ENCODE peak calls at places on chromosomes 5 and 9, in nine cellular contexts. U, P, Y, T, A, I, W, F and H are unnamed samples.

GRCh38 chr9:74800226-74800625 is 87.5 kb downstream of the TRPM6 start:
- DNase-seq in U (no peak), P (no peak), Y (no peak), T (no peak), A (no peak), I (no peak), W (no peak), F (no peak), H (no peak)

GRCh38 chr9:37325778-37326177 is 96.7 kb upstream of the GRHPR start:
- DNase-seq in U (no peak), P (no peak), Y (no peak), T (no peak), A (no peak), I (no peak), W (no peak), F (no peak), H (no peak)

GRCh38 chr9:109989296-109989695 is 209.3 kb downstream of the PALM2AKAP2 start:
- DNase-seq in U (no peak), P (no peak), Y (no peak), T (no peak), A (no peak), I (no peak), W (no peak), F (no peak), H (no peak)

GRCh38 chr5:19910131-19910530 is 77.9 kb downstream of the CDH18 start:
- DNase-seq in U (no peak), P (no peak), Y (no peak), T (no peak), A (no peak), I (no peak), W (no peak), F (no peak), H (no peak)

GRCh38 chr9:124835026-124835501 is 18.2 kb upstream of the WDR38 start:
- DNase-seq in U (peak; percentile 91), P (peak; percentile 46), Y (peak; percentile 52), T (peak; percentile 89), A (peak; percentile 36), I (peak; percentile 89), W (peak; percentile 74), F (peak; percentile 34), H (peak; percentile 72)

GRCh38 chr9:80874276-80874675 is 815.1 kb downstream of the TLE1 start:
- DNase-seq in U (no peak), P (no peak), Y (no peak), T (no peak), A (no peak), I (no peak), W (no peak), F (no peak), H (no peak)

GRCh38 chr5:144092510-144092909 is 77.9 kb downstream of the YIPF5 start:
- DNase-seq in U (no peak), P (peak; percentile 3), Y (no peak), T (no peak), A (no peak), I (no peak), W (no peak), F (no peak), H (no peak)

GRCh38 chr5:154858972-154859950 is 834 bp downstream of the CNOT8 start:
- DNase-seq in U (no peak), P (peak; percentile 22), Y (no peak), T (no peak), A (no peak), I (no peak), W (no peak), F (peak; percentile 31), H (no peak)

GRCh38 chr5:121384359-121384758 is 467.3 kb upstream of the FTMT start:
- DNase-seq in U (no peak), P (no peak), Y (no peak), T (no peak), A (no peak), I (no peak), W (no peak), F (no peak), H (no peak)

GRCh38 chr5:24407486-24407885 is 237.3 kb downstream of the CDH10 start:
- DNase-seq in U (no peak), P (no peak), Y (no peak), T (no peak), A (no peak), I (no peak), W (no peak), F (no peak), H (no peak)

DNA sequence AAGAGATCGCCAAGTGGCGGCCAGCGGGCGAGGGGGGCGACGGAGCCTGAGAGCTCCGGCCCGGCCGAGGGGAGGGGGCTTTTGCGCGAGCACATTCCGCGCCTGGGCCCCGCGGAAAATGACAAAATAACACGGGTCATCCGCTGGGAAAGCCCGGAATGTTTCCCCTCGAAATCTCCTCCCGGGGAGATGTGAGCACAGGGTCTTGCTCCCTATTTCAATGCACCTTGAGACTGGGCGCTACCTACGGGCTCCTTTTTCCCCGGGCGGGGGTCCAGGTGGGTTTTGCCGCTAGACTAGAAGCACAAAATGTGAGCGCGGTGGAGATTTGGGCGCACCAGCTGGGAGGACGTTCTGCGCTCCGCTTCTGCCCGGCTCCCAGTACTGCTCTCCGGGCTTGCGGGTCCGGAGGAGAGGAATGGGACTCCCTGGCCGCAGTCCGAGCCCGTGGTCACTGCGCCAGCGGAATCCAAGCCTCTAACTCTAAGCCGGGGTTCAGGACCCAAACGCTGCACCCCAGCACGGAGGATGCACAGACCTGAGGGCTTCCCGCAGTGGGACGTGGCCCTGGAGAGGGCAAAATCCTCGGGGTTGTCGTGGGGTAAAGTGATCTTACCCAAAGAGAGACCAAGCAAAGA is 2.8 kb upstream of the PRDM12 start:
- DNase-seq in U (peak; percentile 61), P (no peak), Y (no peak), T (no peak), A (no peak), I (no peak), W (no peak), F (no peak), H (no peak)
- TF ChIP-seq EP300 in U (no peak), P (no peak), Y (no peak), T (no peak), A (no peak), I (no peak), W (no peak), F (no peak), H (no peak)

GRCh38 chr5:177426566-177427210 is at the start of gene GRK6:
- DNase-seq in U (peak; percentile 70), P (no peak), Y (peak; percentile 95), T (peak; percentile 81), A (no peak), I (peak; percentile 57), W (no peak), F (peak; percentile 76), H (peak; percentile 74)
- TF ChIP-seq EP300 in U (no peak), P (no peak), Y (no peak), T (no peak), A (no peak), I (no peak), W (no peak), F (no peak), H (no peak)

GRCh38 chr5:158434749-158435148 is 575.8 kb upstream of the CLINT1 start:
- DNase-seq in U (no peak), P (no peak), Y (no peak), T (no peak), A (no peak), I (no peak), W (no peak), F (no peak), H (no peak)

GRCh38 chr5:158429564-158429963 is 570.6 kb upstream of the CLINT1 start:
- DNase-seq in U (no peak), P (no peak), Y (no peak), T (no peak), A (no peak), I (no peak), W (no peak), F (no peak), H (no peak)

GRCh38 chr5:158433634-158434033 is 574.7 kb upstream of the CLINT1 start:
- DNase-seq in U (no peak), P (no peak), Y (no peak), T (no peak), A (no peak), I (no peak), W (no peak), F (no peak), H (no peak)

GRCh38 chr5:158431369-158432029 is 572.6 kb upstream of the CLINT1 start:
- DNase-seq in U (no peak), P (no peak), Y (no peak), T (peak; percentile 71), A (no peak), I (no peak), W (no peak), F (no peak), H (no peak)

DNA sequence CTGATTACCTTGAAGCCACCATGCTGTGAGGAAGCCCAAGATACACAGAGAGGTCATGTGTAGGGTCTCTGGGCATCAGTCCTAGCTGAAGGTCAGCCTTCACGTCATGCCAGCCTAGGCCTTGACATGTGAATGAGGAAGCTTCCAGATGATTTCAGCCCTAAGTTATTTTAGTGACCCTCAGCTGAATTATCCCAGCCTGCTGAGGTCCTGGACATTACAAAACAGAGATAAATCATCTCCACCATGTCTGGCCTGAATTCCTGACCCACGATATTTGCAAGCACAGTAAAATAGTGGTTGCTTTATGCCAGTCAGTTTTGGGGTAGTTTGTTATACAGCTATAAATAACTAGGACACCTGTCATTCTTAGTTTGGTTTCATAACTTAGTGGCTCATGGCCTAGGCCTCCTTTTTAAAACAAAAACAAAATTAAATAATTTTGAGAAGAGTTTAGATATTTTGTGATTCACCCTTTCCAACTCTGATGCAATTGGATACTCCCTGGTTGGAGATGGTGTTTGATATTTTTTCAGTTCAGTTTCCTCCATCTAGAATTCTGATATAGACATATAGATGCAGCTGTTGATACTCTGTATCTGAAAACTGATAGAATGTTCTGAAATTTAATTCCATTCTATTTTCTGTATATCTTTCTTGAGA is 571.4 kb upstream of the CLINT1 start:
- DNase-seq in U (no peak), P (no peak), Y (no peak), T (no peak), A (no peak), I (no peak), W (no peak), F (no peak), H (no peak)
- TF ChIP-seq EP300 in U (no peak), P (no peak), Y (no peak), T (no peak), A (no peak), I (no peak), W (no peak), F (no peak), H (no peak)

GRCh38 chr5:10688651-10689171 is 72.3 kb downstream of the DAP start:
- DNase-seq in U (no peak), P (no peak), Y (peak; percentile 49), T (no peak), A (no peak), I (no peak), W (no peak), F (no peak), H (no peak)

GRCh38 chr5:10689391-10690081 is 71.5 kb downstream of the DAP start:
- DNase-seq in U (peak; percentile 60), P (peak; percentile 67), Y (peak; percentile 36), T (no peak), A (no peak), I (no peak), W (no peak), F (peak; percentile 71), H (no peak)

GRCh38 chr5:10691826-10692785 is 68.9 kb downstream of the DAP start:
- DNase-seq in U (no peak), P (no peak), Y (no peak), T (no peak), A (no peak), I (no peak), W (no peak), F (no peak), H (no peak)

GRCh38 chr5:10686890-10687289 is 74.1 kb downstream of the DAP start:
- DNase-seq in U (no peak), P (no peak), Y (no peak), T (no peak), A (no peak), I (no peak), W (no peak), F (no peak), H (no peak)

GRCh38 chr5:10690460-10690859 is 70.6 kb downstream of the DAP start:
- DNase-seq in U (no peak), P (no peak), Y (no peak), T (no peak), A (no peak), I (no peak), W (no peak), F (no peak), H (no peak)
- TF ChIP-seq EP300 in U (no peak), P (no peak), Y (no peak), T (no peak), A (no peak), I (no peak), W (no peak), F (no peak), H (no peak)